ENCODE peak calls at places on chromosomes 13 and 19, in five cellular contexts. F is naive thymus-derived CD8-positive, alpha-beta T cell; D is BE2C; S is NCI-H345; Y is choroid plexus epithelial cell. J is an unnamed sample.

GRCh38 chr19:2495130-2495641 is 19.3 kb downstream of the GADD45B start:
- DNase-seq in F (no peak), S (peak; percentile 50), Y (peak; percentile 58), D (no peak), J (no peak)

GRCh38 chr19:2250765-2251576 is 1.8 kb downstream of the AMH start:
- DNase-seq in Y (no peak), S (no peak), D (peak; percentile 14), F (no peak), J (no peak)

GRCh38 chr19:32818536-32818935 is 51.0 kb downstream of the SLC7A9 start:
- DNase-seq in D (no peak), S (no peak), F (no peak), Y (no peak), J (no peak)

GRCh38 chr19:50669319-50670101 is 20.3 kb downstream of the C19orf81 start:
- DNase-seq in Y (peak; percentile 34), F (peak; percentile 48), S (no peak), D (peak; percentile 61), J (no peak)

GRCh38 chr13:78022164-78022877 is 103.7 kb upstream of the EDNRB start:
- DNase-seq in Y (peak; percentile 77), S (no peak), F (peak; percentile 20), D (no peak), J (peak; percentile 32)

GRCh38 chr13:93029536-93029935 is 197.1 kb upstream of the GPC6 start:
- DNase-seq in Y (peak; percentile 25), F (no peak), D (no peak), S (no peak), J (no peak)

GRCh38 chr19:2235396-2236284 is 489 bp downstream of the PLEKHJ1 start:
- DNase-seq in S (peak; percentile 92), Y (no peak), F (no peak), D (no peak), J (no peak)

GRCh38 chr13:44108345-44108858 is 228.7 kb downstream of the LACC1 start:
- DNase-seq in S (no peak), D (no peak), F (no peak), Y (no peak), J (no peak)

GRCh38 chr19:7294571-7295212 is 478 bp upstream of the INSR start:
- DNase-seq in D (peak; percentile 76), F (no peak), S (peak; percentile 83), Y (no peak), J (no peak)

GRCh38 chr19:2782357-2782935 is 627 bp downstream of the SGTA start:
- DNase-seq in F (no peak), D (no peak), Y (peak; percentile 13), S (no peak), J (no peak)

GRCh38 chr13:112968910-112969691 is at the start of gene MCF2L:
- DNase-seq in F (peak; percentile 75), S (peak; percentile 74), D (no peak), Y (peak; percentile 60), J (peak; percentile 74)

GRCh38 chr19:6674868-6675305 is 4.9 kb upstream of the TNFSF14 start:
- DNase-seq in Y (peak; percentile 60), S (no peak), D (no peak), F (peak; percentile 67), J (peak; percentile 74)

GRCh38 chr13:85864963-85865530 is 65.8 kb upstream of the SLITRK6 start:
- DNase-seq in D (peak; percentile 46), S (no peak), F (no peak), Y (peak; percentile 66), J (no peak)

GRCh38 chr13:27289016-27289665 is 18.5 kb downstream of the RASL11A start:
- DNase-seq in D (no peak), S (no peak), F (no peak), Y (no peak), J (no peak)

GRCh38 chr13:114112231-114112825 is 20.1 kb downstream of the RASA3 start:
- DNase-seq in S (no peak), Y (no peak), D (no peak), F (peak; percentile 13), J (no peak)

GRCh38 chr13:49457221-49457620 is 13.1 kb downstream of the SETDB2 start:
- DNase-seq in D (no peak), F (no peak), Y (peak; percentile 40), S (no peak), J (no peak)

GRCh38 chr19:32269831-32270230 is 75.6 kb upstream of the ZNF507 start:
- DNase-seq in S (no peak), Y (no peak), D (no peak), F (no peak), J (no peak)

GRCh38 chr13:69857188-69857821 is 250.3 kb upstream of the ATXN8OS start:
- DNase-seq in S (peak; percentile 71), D (no peak), F (no peak), Y (peak; percentile 60), J (no peak)

GRCh38 chr13:97944396-97945029 is 9.0 kb upstream of the IPO5 start:
- DNase-seq in D (no peak), Y (peak; percentile 69), F (no peak), S (no peak), J (no peak)

GRCh38 chr19:40284501-40285352 is at the start of gene AKT2:
- DNase-seq in F (peak; percentile 89), S (peak; percentile 93), Y (peak; percentile 72), D (peak; percentile 88), J (peak; percentile 73)

GRCh38 chr19:5663904-5664303 is 16.4 kb downstream of the MICOS13 start:
- DNase-seq in F (no peak), Y (no peak), D (no peak), S (no peak), J (no peak)